ENCODE peak calls at places on chromosomes 11 and 22, in four cellular contexts. A is cardiac muscle cell, B is Peyer's patch, K is lung. O is an unnamed sample. For H3K4me1, the result is how much of the 10 kb centered on the place peaks cover.

GRCh38 chr11:120548682-120549209 is 37.2 kb downstream of the GRIK4 start:
- DNase-seq in A (no peak), B (no peak), K (no peak), O (no peak)

GRCh38 chr11:6611092-6612007 is 666 bp downstream of the TAF10 start:
- DNase-seq in A (peak), B (peak), K (peak), O (no peak)

GRCh38 chr22:20031732-20032406 is 11.0 kb downstream of the TANGO2 start:
- DNase-seq in A (no peak), B (no peak), K (no peak), O (no peak)

GRCh38 chr22:42343551-42344081 is 73.2 kb upstream of the TCF20 start:
- DNase-seq in A (no peak), B (no peak), K (no peak), O (no peak)

GRCh38 chr11:14029971-14030531 is 67.5 kb downstream of the SPON1 start:
- DNase-seq in A (peak), B (peak), K (peak), O (peak)

GRCh38 chr11:7080900-7081299 is 7.9 kb upstream of the RBMXL2 start:
- DNase-seq in A (no peak), B (no peak), K (no peak), O (no peak)

GRCh38 chr11:27860811-27861210 is 160.6 kb upstream of the BDNF start:
- DNase-seq in A (no peak), B (no peak), K (no peak), O (no peak)

GRCh38 chr11:46001427-46002049 is 79.1 kb downstream of the LARGE2 start:
- DNase-seq in A (peak), B (no peak), K (no peak), O (no peak)

GRCh38 chr22:43996170-43996980 is 27.7 kb upstream of the PARVB start:
- DNase-seq in A (no peak), B (peak), K (peak), O (peak)

GRCh38 chr11:27701262-27702105 is 1.2 kb upstream of the BDNF start:
- DNase-seq in A (peak), B (no peak), K (no peak), O (no peak)

GRCh38 chr11:77207019-77207485 is 79.0 kb downstream of the MYO7A start:
- DNase-seq in A (no peak), B (no peak), K (no peak), O (no peak)

GRCh38 chr11:77038029-77038824 is 4.0 kb downstream of the B3GNT6 start:
- DNase-seq in A (no peak), B (no peak), K (no peak), O (no peak)

GRCh38 chr11:110763249-110764011 is 51.2 kb upstream of the ARHGAP20 start:
- DNase-seq in A (peak), B (no peak), K (peak), O (peak)

GRCh38 chr11:77191823-77192495 is 63.9 kb downstream of the MYO7A start:
- DNase-seq in A (peak), B (peak), K (peak), O (no peak)

GRCh38 chr22:27668828-27669797 is 132.4 kb downstream of the MN1 start:
- DNase-seq in A (peak), B (no peak), K (no peak), O (no peak)

GRCh38 chr11:57604289-57605010 is 7.0 kb downstream of the SERPING1 start:
- DNase-seq in A (no peak), B (no peak), K (no peak), O (no peak)

GRCh38 chr11:67644042-67644441 is 4.5 kb upstream of the TBX10 start:
- DNase-seq in A (peak), B (no peak), K (no peak), O (no peak)

GRCh38 chr11:134939046-134939445 is 527.0 kb upstream of the B3GAT1 start:
- DNase-seq in A (no peak), B (no peak), K (no peak), O (no peak)

GRCh38 chr11:87463486-87464102 is 425.9 kb downstream of the TMEM135 start:
- DNase-seq in A (no peak), B (no peak), K (no peak), O (no peak)

GRCh38 chr11:120324932-120325810 is at the start of gene TLCD5:
- DNase-seq in A (peak), B (no peak), K (no peak), O (peak)

GRCh38 chr11:65297026-65297667 is 17.5 kb upstream of the CDC42EP2 start:
- DNase-seq in A (no peak), B (no peak), K (no peak), O (no peak)

GRCh38 chr11:69361048-69361447 is 67.1 kb downstream of the MYEOV start:
- DNase-seq in A (no peak), B (no peak), K (no peak), O (no peak)

GRCh38 chr22:17633217-17633997 is 4.9 kb upstream of the ATP6V1E1 start:
- DNase-seq in A (peak), B (no peak), K (no peak), O (no peak)

GRCh38 chr11:74418509-74418895 is 20.3 kb upstream of the PGM2L1 start:
- DNase-seq in A (peak), B (no peak), K (no peak), O (no peak)

GRCh38 chr22:42468841-42469240 is 36.6 kb upstream of the NFAM1 start:
- DNase-seq in A (no peak), B (no peak), K (no peak), O (no peak)

GRCh38 chr22:44331881-44332714 is 19.3 kb upstream of the SHISAL1 start:
- DNase-seq in A (peak), B (no peak), K (no peak), O (no peak)

GRCh38 chr11:107799245-107799859 is 59.2 kb downstream of the SLC35F2 start:
- DNase-seq in A (peak), B (peak), K (peak), O (peak)

GRCh38 chr11:70854891-70855556 is 397.4 kb downstream of the SHANK2 start:
- DNase-seq in A (no peak), B (no peak), K (no peak), O (no peak)

GRCh38 chr22:23058481-23059336 is 11.6 kb upstream of the GNAZ start:
- DNase-seq in A (no peak), B (peak), K (no peak), O (no peak)

GRCh38 chr11:12430912-12431311 is 53.5 kb downstream of the PARVA start:
- DNase-seq in A (peak), B (peak), K (peak), O (peak)

GRCh38 chr11:120172054-120172881 is 34.4 kb upstream of the TRIM29 start:
- DNase-seq in A (peak), B (peak), K (peak), O (peak)

GRCh38 chr11:73266644-73267015 is 5.5 kb upstream of the P2RY6 start:
- DNase-seq in A (no peak), B (no peak), K (no peak), O (no peak)

GRCh38 chr11:116193321-116194114 is 579.3 kb downstream of the BUD13 start:
- DNase-seq in A (peak), B (no peak), K (peak), O (no peak)

GRCh38 chr11:79201637-79202347 is 239.0 kb downstream of the TENM4 start:
- DNase-seq in A (no peak), B (no peak), K (no peak), O (no peak)

GRCh38 chr11:13699041-13699440 is 30.6 kb downstream of the FAR1 start:
- DNase-seq in A (no peak), B (no peak), K (no peak), O (no peak)

GRCh38 chr11:65440831-65441499 is 18.4 kb downstream of the NEAT1 start:
- DNase-seq in A (peak), B (peak), K (no peak), O (peak)

GRCh38 chr11:77276271-77276670 is 25.2 kb downstream of the GDPD4 start:
- DNase-seq in A (peak), B (no peak), K (no peak), O (no peak)

GRCh38 chr22:45891471-45891995 is 85.4 kb downstream of the WNT7B start:
- DNase-seq in A (no peak), B (no peak), K (no peak), O (no peak)

GRCh38 chr11:134398079-134398444 is 14.0 kb downstream of the B3GAT1 start:
- DNase-seq in A (no peak), B (no peak), K (no peak), O (no peak)

GRCh38 chr11:74310857-74311256 is 583 bp downstream of the P4HA3 start:
- DNase-seq in A (no peak), B (no peak), K (no peak), O (no peak)

GRCh38 chr11:75562048-75562835 is at the start of gene SERPINH1:
- DNase-seq in A (peak), B (peak), K (peak), O (peak)
- H3K4me1 ChIP-seq in A (under half), B (under half), K (under half), O (under half)

GRCh38 chr11:36628765-36629199 is 30.7 kb upstream of the RAG2 start:
- DNase-seq in A (no peak), B (no peak), K (no peak), O (no peak)
- H3K4me1 ChIP-seq in A (under half), B (under half), K (under half), O (under half)

GRCh38 chr11:62433141-62433543 is 14.3 kb downstream of the SCGB1A1 start:
- DNase-seq in A (no peak), B (no peak), K (no peak), O (no peak)
- H3K4me1 ChIP-seq in A (under half), B (under half), K (under half), O (half or more)

GRCh38 chr11:829946-830294 is 2.2 kb downstream of the CRACR2B start:
- DNase-seq in A (no peak), B (no peak), K (no peak), O (no peak)

GRCh38 chr11:831951-832528 is 712 bp upstream of the CD151 start:
- DNase-seq in A (no peak), B (no peak), K (no peak), O (no peak)

GRCh38 chr11:832529-833113 is at the start of gene CD151:
- DNase-seq in A (peak), B (peak), K (no peak), O (no peak)

GRCh38 chr11:830295-831131 is 2.2 kb upstream of the CD151 start:
- DNase-seq in A (peak), B (peak), K (peak), O (no peak)

DNA sequence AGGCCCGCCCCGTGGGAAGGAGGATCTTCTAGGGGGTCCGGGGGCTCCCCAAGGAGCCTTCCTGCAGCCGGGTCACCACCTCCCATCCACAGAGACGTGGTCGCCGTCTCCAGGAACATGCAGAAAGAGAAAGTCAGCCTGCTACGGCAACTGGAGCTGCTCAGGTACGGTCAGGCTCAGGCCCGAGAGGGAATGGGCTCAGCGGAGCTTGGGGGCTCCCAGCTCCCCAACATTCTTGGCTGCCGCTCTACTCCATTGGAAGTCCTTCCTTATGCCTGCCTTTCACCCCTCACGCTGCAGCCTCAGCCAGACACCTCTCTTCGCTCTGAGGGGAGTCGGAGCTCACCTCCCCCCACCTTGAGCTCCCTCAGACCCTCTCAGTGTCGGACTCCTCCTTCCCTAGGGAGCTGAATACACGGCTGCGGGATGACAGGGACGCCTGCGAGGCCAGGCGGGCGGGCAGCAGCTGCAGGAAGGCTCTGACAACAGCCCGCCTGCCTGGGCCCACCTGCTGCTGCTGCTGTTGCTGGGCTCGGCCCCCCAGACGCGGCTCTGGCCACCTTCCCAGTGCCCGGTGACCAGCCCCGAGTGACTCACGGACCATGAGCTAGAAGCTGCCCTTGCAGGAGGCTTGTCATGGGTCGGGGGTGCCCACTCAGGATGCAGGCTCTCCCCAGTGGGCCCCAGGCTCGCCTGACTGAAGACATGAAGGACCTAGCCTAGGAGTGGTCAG is 1.5 kb upstream of the CD151 start:
- DNase-seq in A (no peak), B (no peak), K (no peak), O (no peak)
- H3K4me1 ChIP-seq in A (under half), B (under half), K (under half), O (under half)

DNA sequence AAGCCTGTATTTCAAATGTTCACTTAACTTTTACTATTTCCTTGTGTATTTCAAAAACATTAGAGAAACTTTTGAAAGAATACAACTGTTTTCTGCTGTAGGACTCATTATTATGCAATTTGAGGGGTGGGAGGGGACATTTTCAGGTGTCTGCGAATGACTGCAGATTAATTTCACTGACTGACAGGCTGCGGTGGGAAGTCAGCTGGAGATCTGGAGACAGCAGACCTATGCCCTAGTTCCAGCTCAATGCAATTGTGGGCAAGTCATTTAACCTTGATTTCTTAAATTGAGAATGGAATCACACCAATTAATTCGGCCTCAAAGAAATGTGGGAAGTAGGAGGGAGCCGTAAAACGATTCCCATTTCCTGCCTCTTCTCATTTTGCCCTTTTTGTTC is 128.7 kb downstream of the ARL14EP start:
- DNase-seq in A (no peak), B (no peak), K (no peak), O (no peak)
- H3K4me1 ChIP-seq in A (under half), B (under half), K (under half), O (under half)

GRCh38 chr11:61118004-61118403 is 15.7 kb downstream of the CD5 start:
- DNase-seq in A (no peak), B (no peak), K (no peak), O (no peak)
- H3K4me1 ChIP-seq in A (under half), B (under half), K (under half), O (under half)

GRCh38 chr11:104705475-104706195 is 192.6 kb downstream of the CASP12 start:
- DNase-seq in A (peak), B (peak), K (peak), O (peak)
- H3K4me1 ChIP-seq in A (under half), B (under half), K (under half), O (under half)

DNA sequence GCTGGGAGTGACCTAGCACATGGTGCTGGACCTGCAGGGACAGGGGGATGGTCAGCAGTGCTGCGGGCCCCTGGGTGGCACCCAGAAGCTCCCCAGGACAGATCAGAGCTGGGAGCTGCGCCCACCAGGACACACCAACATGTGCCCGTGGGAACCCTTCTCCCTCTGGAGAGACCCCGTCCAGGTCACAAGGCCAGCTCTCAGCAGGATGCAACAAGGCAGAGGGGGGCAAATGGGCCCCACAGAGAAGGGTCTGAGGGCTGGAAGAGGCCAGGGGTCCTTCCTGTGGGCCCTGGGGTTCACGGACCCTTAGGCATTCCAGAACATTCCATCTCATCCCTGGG is 6.2 kb downstream of the DUSP8 start:
- DNase-seq in A (no peak), B (no peak), K (no peak), O (no peak)
- H3K4me1 ChIP-seq in A (under half), B (under half), K (under half), O (half or more)

DNA sequence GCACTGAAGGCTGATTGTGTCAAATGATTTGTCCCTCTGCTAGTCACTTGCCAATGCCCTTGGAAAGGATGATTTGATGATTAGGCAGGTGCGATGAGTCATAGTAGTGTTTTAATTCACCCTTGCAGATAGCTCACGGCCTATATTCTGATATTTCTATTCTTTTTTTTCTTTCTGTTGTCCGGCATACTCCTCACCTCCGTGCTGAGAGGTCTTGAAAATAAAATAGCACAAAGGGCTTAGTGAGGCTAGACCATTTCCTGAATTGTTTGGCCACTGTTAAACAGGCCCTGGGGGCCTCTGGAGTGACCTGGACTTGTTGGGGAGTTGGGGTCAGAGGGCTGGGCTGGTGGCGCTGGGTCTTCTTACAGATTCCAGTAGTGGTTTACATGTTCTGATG is 99.8 kb downstream of the ZBTB16 start:
- DNase-seq in A (no peak), B (no peak), K (no peak), O (no peak)
- H3K4me1 ChIP-seq in A (under half), B (under half), K (half or more), O (half or more)

DNA sequence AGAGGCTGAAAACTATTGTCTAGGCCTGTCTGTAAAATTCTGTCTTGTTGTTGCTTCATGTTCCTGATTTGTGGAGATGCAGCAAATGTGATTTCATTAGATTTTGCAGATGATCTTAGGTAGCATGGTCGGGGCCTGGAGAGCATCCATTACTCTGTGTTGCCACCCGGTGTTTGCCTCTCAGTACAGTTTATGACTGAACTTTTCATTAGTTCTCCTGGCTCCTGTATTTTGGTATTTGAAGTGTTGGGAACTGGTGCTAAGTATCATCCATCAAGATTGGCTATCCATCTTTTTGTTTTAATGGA is 7.7 kb downstream of the YWHAH start:
- DNase-seq in A (peak), B (no peak), K (no peak), O (no peak)
- H3K4me1 ChIP-seq in A (under half), B (under half), K (under half), O (under half)